ENCODE peak calls at places on chromosomes 3 and 15, in six cellular contexts. V is epithelial cell of esophagus, J is AG04449, Y is gastrocnemius medialis, L is endothelial cell, F is heart left ventricle. A is an unnamed sample.
A peak's percentile ranks its signal among the peaks of the same experiment; 100 is the strongest.

GRCh38 chr15:56653787-56654186 is 79.5 kb downstream of the ZNF280D start:
- DNase-seq in V (no peak), F (no peak), L (no peak), J (no peak), Y (no peak), A (peak; percentile 18)

GRCh38 chr15:29870495-29871151 is 48.4 kb upstream of the TJP1 start:
- DNase-seq in Y (no peak), J (no peak), V (no peak), L (peak; percentile 16), F (peak; percentile 58), A (peak; percentile 55)

GRCh38 chr15:45371546-45371945 is 6.8 kb downstream of the GATM start:
- DNase-seq in F (no peak), V (no peak), J (no peak), L (no peak), Y (no peak), A (no peak)

GRCh38 chr3:46228259-46229222 is 13.7 kb upstream of the CCR3 start:
- DNase-seq in F (no peak), V (peak; percentile 82), L (no peak), J (no peak), Y (no peak), A (no peak)

GRCh38 chr3:143847787-143848631 is at the start of gene SLC9A9:
- DNase-seq in V (peak; percentile 84), J (peak; percentile 17), F (no peak), Y (peak; percentile 30), L (peak; percentile 13), A (peak; percentile 16)

GRCh38 chr3:107633327-107634141 is 110.8 kb downstream of the BBX start:
- DNase-seq in V (no peak), F (no peak), L (no peak), Y (no peak), J (no peak), A (no peak)

GRCh38 chr3:21273256-21273999 is 477.6 kb downstream of the ZNF385D start:
- DNase-seq in V (no peak), F (no peak), Y (no peak), L (no peak), J (peak; percentile 12), A (no peak)

GRCh38 chr3:145017959-145018358 is 1046.3 kb downstream of the DIPK2A start:
- DNase-seq in Y (no peak), F (no peak), L (no peak), V (no peak), J (no peak), A (no peak)

GRCh38 chr15:58551764-58552504 is 120.1 kb downstream of the LIPC start:
- DNase-seq in F (no peak), Y (no peak), L (no peak), V (peak; percentile 78), J (peak; percentile 76), A (peak; percentile 23)

GRCh38 chr15:31178705-31179104 is 77.2 kb upstream of the TRPM1 start:
- DNase-seq in F (no peak), Y (no peak), J (no peak), L (no peak), V (no peak), A (no peak)

GRCh38 chr15:73284073-73284472 is 84.7 kb downstream of the HCN4 start:
- DNase-seq in L (no peak), Y (no peak), F (no peak), J (no peak), V (peak; percentile 9), A (no peak)

GRCh38 chr3:44848634-44849033 is 13.1 kb upstream of the TMEM42 start:
- DNase-seq in L (no peak), J (no peak), V (no peak), Y (no peak), F (no peak), A (no peak)

GRCh38 chr15:101258238-101259144 is 6.6 kb upstream of the CHSY1 start:
- DNase-seq in V (peak; percentile 75), Y (peak; percentile 45), J (no peak), L (peak; percentile 42), F (no peak), A (peak; percentile 66)
- TF ChIP-seq CTCF in V (peak; percentile 84), Y (peak; percentile 73), J (peak; percentile 62), L (peak; percentile 65), F (peak; percentile 79), A (peak; percentile 93)

GRCh38 chr3:113894927-113895326 is 52.9 kb upstream of the ZDHHC23 start:
- DNase-seq in L (no peak), Y (no peak), F (no peak), V (no peak), J (no peak), A (no peak)

GRCh38 chr3:113895964-113896363 is 51.8 kb upstream of the ZDHHC23 start:
- DNase-seq in Y (no peak), J (no peak), F (no peak), V (peak; percentile 82), L (no peak), A (no peak)

GRCh38 chr3:113885050-113885449 is 46.5 kb downstream of the GRAMD1C start:
- DNase-seq in Y (no peak), V (no peak), J (no peak), F (no peak), L (no peak), A (no peak)

GRCh38 chr3:113890256-113890900 is 51.8 kb downstream of the GRAMD1C start:
- DNase-seq in F (no peak), V (peak; percentile 29), L (no peak), J (no peak), Y (no peak), A (no peak)
- TF ChIP-seq CTCF in F (no peak), V (peak; percentile 10), L (no peak), J (no peak), Y (no peak), A (no peak)

GRCh38 chr3:122857019-122857418 is 62.1 kb downstream of the SLC49A4 start:
- DNase-seq in Y (no peak), J (no peak), L (no peak), V (peak; percentile 41), F (no peak), A (no peak)

GRCh38 chr3:122859021-122859805 is 64.3 kb downstream of the SLC49A4 start:
- DNase-seq in J (no peak), V (no peak), L (no peak), F (no peak), Y (no peak), A (no peak)

DNA sequence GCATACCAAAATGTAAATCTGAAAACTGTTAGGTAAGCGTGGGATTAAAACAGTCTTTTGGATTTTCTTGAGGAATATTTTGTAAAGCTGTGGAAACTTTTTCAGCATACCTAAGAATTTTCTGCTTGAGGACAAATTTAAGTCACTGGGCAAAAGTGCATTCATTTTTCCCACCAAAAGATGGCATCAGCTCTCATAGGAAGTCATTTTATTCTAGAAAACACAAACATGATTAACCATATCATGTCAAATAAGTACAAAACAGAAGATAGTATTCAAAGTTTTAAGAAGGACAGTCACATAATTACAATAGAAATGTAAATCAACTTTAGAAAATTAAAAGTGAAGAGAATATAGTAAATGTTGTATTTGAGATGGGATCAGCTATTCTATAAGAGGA is 63.5 kb downstream of the SLC49A4 start:
- DNase-seq in Y (no peak), L (no peak), J (no peak), F (no peak), V (peak; percentile 55), A (no peak)
- TF ChIP-seq CTCF in Y (no peak), L (no peak), J (no peak), F (peak; percentile 34), V (peak; percentile 49), A (peak; percentile 23)

GRCh38 chr15:81410318-81410753 is 36.3 kb upstream of the TMC3 start:
- DNase-seq in J (peak; percentile 12), V (peak; percentile 95), Y (peak; percentile 68), F (peak; percentile 63), L (peak; percentile 60), A (peak; percentile 40)
- TF ChIP-seq CTCF in J (peak; percentile 46), V (peak; percentile 68), Y (no peak), F (peak; percentile 55), L (peak; percentile 58), A (peak; percentile 63)

DNA sequence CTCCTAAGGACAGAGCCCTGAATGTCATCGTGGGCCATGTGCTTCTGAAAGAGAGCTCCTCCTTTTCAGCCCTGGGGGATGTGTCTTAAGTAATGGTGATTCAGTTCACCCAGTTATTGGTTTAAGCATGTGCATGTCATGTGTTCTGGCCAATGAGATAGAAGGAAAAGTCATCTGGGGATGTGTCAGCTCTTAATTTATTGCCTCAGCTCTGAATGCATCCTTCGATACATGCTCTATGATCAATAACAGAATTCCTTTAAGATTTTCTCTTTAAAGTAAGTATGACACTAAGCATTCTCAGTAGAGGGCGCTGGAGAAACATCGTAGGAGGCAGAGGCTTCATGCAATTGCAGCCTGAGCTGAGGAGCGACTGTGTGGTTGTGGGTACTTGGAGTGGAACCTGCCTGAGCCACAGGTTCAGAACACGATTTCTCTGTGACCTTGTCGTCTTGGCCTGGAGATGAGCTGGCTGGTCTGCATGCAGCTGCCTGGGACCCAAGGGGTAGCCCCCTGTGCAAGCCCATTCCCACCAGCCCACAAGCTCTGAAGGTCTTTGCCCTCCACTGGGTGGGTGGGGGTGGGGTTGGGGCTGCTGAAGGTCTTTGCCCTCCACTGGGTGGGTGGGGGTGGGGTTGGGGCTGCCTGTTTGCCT is 69.5 kb downstream of the C3orf38 start:
- DNase-seq in F (no peak), Y (no peak), J (no peak), L (peak; percentile 66), V (peak; percentile 70), A (no peak)
- TF ChIP-seq CTCF in F (peak; percentile 38), Y (no peak), J (peak; percentile 56), L (no peak), V (peak; percentile 75), A (no peak)

GRCh38 chr15:50685191-50685975 is 1.2 kb downstream of the TRPM7 start:
- DNase-seq in J (no peak), V (peak; percentile 7), L (no peak), F (no peak), Y (no peak), A (no peak)

GRCh38 chr15:50685976-50686467 is 575 bp downstream of the TRPM7 start:
- DNase-seq in Y (peak; percentile 61), J (no peak), L (peak; percentile 55), F (peak; percentile 87), V (peak; percentile 71), A (peak; percentile 34)

GRCh38 chr15:50687302-50687902 is 805 bp upstream of the TRPM7 start:
- DNase-seq in V (no peak), L (no peak), J (no peak), F (no peak), Y (no peak), A (no peak)

GRCh38 chr15:50681467-50681866 is 5.1 kb downstream of the TRPM7 start:
- DNase-seq in L (no peak), F (no peak), V (no peak), J (no peak), Y (no peak), A (no peak)

GRCh38 chr15:50686468-50687301 is at the start of gene TRPM7:
- DNase-seq in L (peak; percentile 80), J (no peak), Y (peak; percentile 86), V (peak; percentile 94), F (peak; percentile 90), A (peak; percentile 88)
- TF ChIP-seq CTCF in L (no peak), J (peak; percentile 15), Y (peak; percentile 45), V (peak; percentile 12), F (no peak), A (no peak)